ENCODE peak calls at places on chromosomes 12 and 14, in four cellular contexts. G is transverse colon, A is ovary, B is prostate gland. H is an unnamed sample. For H3K36me3, the result is how much of the 10 kb centered on the place peaks cover.

GRCh38 chr12:66594688-66595087 is 84.2 kb downstream of the GRIP1 start:
- DNase-seq in B (no peak), A (no peak), G (no peak), H (no peak)

GRCh38 chr14:36383674-36384421 is 63.4 kb upstream of the MBIP start:
- DNase-seq in B (peak), G (no peak), A (no peak), H (no peak)

GRCh38 chr14:104519721-104520120 is 59.8 kb upstream of the C14orf180 start:
- DNase-seq in G (no peak), A (no peak), B (no peak), H (no peak)

GRCh38 chr12:49921936-49922335 is 18.2 kb upstream of the FAIM2 start:
- DNase-seq in B (no peak), G (no peak), A (no peak), H (no peak)

GRCh38 chr12:121796855-121797751 is 3.6 kb upstream of the RHOF start:
- DNase-seq in G (peak), B (peak), A (peak), H (peak)

GRCh38 chr12:75850751-75851462 is 180.7 kb downstream of the PHLDA1 start:
- DNase-seq in B (no peak), G (peak), A (no peak), H (no peak)

GRCh38 chr12:120121343-120121742 is 4.8 kb upstream of the RAB35 start:
- DNase-seq in B (no peak), G (no peak), A (no peak), H (no peak)

GRCh38 chr14:94267352-94267751 is 25.7 kb downstream of the SERPINA10 start:
- DNase-seq in A (no peak), G (no peak), B (no peak), H (no peak)

GRCh38 chr14:96136361-96136760 is 68.3 kb upstream of the BDKRB2 start:
- DNase-seq in A (no peak), B (no peak), G (no peak), H (no peak)

GRCh38 chr12:50625029-50625875 is 120.5 kb downstream of the DIP2B start:
- DNase-seq in B (no peak), G (no peak), A (no peak), H (no peak)

GRCh38 chr14:84087986-84088531 is 1441.9 kb upstream of the FLRT2 start:
- DNase-seq in A (no peak), G (no peak), B (no peak), H (no peak)

GRCh38 chr12:57745485-57745881 is 644 bp downstream of the TSPAN31 start:
- DNase-seq in G (no peak), A (no peak), B (no peak), H (no peak)

GRCh38 chr12:119682635-119683340 is 14.9 kb downstream of the PRKAB1 start:
- DNase-seq in G (no peak), B (no peak), A (no peak), H (no peak)

GRCh38 chr12:132554857-132555630 is 55.3 kb downstream of the LRCOL1 start:
- DNase-seq in G (no peak), A (no peak), B (no peak), H (no peak)

GRCh38 chr14:72616811-72617210 is 277.1 kb downstream of the DPF3 start:
- DNase-seq in B (no peak), G (no peak), A (no peak), H (no peak)

GRCh38 chr12:25546318-25546717 is 6.8 kb downstream of the LMNTD1 start:
- DNase-seq in A (no peak), B (no peak), G (no peak), H (no peak)

GRCh38 chr12:8562310-8562709 is 21.6 kb upstream of the CLEC4E start:
- DNase-seq in A (no peak), B (no peak), G (no peak), H (peak)

GRCh38 chr14:81129242-81129641 is 91.5 kb downstream of the GTF2A1 start:
- DNase-seq in A (no peak), B (no peak), G (no peak), H (no peak)

GRCh38 chr12:49295087-49296001 is at the start of gene PRPH:
- DNase-seq in B (no peak), G (no peak), A (peak), H (peak)

GRCh38 chr12:105922670-105923102 is 216.1 kb downstream of the NUAK1 start:
- DNase-seq in A (no peak), G (no peak), B (no peak), H (no peak)

GRCh38 chr14:58572092-58572853 is 65.5 kb upstream of the DACT1 start:
- DNase-seq in A (no peak), B (no peak), G (no peak), H (no peak)

GRCh38 chr14:31275731-31276130 is 68.1 kb upstream of the HECTD1 start:
- DNase-seq in G (no peak), A (no peak), B (no peak), H (no peak)

GRCh38 chr12:117228239-117228638 is 38.0 kb upstream of the FBXO21 start:
- DNase-seq in B (no peak), G (no peak), A (no peak), H (no peak)

GRCh38 chr12:123655420-123655819 is 15.5 kb upstream of the TCTN2 start:
- DNase-seq in B (no peak), G (peak), A (no peak), H (no peak)

GRCh38 chr12:62957233-62957953 is 22.4 kb upstream of the PPM1H start:
- DNase-seq in B (no peak), G (no peak), A (no peak), H (no peak)

GRCh38 chr14:49621114-49621881 is 699 bp downstream of the MGAT2 start:
- DNase-seq in B (peak), G (peak), A (peak), H (peak)

GRCh38 chr12:89166525-89166934 is 185.8 kb downstream of the DUSP6 start:
- DNase-seq in B (no peak), A (no peak), G (no peak), H (no peak)

GRCh38 chr12:24191117-24191516 is 241.6 kb upstream of the SOX5 start:
- DNase-seq in A (no peak), G (no peak), B (no peak), H (no peak)

GRCh38 chr12:96025518-96025917 is 9.9 kb downstream of the LTA4H start:
- DNase-seq in A (no peak), G (no peak), B (no peak), H (no peak)

GRCh38 chr14:105058521-105059034 is 6.7 kb downstream of the GPR132 start:
- DNase-seq in G (no peak), A (no peak), B (no peak), H (no peak)

GRCh38 chr12:58757422-58757821 is 162.9 kb downstream of the LRIG3 start:
- DNase-seq in A (no peak), B (no peak), G (no peak), H (no peak)

GRCh38 chr12:106436183-106436582 is 78.6 kb downstream of the POLR3B start:
- DNase-seq in G (no peak), B (no peak), A (no peak), H (no peak)

GRCh38 chr14:106848330-106849121 is 1322.1 kb downstream of the TMEM121 start:
- DNase-seq in A (no peak), B (no peak), G (peak), H (no peak)

DNA sequence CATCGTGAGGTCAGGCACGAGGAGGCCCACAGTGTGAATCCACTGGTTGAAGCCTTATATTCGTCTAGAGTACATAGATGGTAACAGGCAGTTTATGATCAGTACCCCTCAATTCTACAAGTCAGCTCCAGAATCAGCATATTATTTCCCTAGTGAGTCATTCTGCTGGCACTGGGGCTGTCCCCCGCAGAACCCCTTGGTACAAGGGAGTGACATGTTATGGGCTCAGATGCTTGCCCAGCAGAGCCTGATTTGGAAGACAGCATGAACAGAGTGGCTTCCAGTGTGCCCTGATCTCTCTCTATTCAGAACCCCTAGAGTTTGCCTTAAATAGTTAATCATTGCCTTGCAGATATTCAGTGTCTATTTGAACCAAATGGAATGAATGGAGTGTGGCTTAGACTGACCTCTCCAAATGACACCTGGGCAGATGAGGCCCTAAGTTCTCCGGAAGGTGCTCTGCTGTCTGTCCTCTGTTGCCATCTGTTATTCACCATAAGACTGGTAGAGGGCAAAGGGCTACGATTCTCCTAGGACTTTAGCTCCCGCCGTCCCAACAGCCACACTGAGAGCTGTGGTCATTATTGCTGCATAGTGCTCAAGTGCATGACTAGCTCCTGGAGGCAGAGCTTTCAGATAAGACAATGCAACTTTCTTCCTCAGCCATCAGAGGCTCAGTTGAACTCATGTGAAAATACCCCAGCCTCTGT is 41.1 kb downstream of the CACNA2D4 start:
- DNase-seq in B (no peak), A (no peak), G (no peak), H (no peak)
- H3K27ac ChIP-seq in B (no peak), A (no peak), G (no peak), H (no peak)

DNA sequence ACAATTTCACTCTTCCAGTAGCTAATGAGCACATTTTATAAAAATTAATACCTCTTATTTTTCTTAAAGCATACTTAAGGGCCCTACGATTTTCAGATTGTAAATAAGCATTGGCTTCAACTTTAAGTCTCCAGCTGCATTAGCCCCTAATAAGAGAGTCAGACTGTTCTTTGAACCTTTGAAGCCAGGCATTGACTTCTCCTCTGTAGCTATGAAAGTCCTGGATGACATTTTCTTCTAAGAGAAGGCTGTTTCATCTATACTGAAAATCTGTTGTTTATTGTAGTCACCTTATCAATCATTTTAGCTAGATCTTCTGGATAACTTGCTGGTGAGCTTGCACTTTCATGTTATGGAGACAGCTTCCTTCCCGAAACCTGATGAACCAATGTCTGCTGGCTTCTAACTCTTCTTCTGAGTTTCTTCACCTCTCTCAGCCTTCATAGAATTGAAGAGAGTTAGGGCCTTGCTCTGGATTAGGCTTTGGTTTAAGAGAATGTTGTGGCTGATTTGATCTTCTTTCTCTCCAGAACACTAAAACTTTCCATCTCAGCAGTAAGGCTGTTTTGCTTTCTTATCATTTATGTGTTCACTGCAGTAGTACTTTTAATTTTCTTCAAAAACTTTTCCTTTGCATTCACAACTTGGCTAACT is 377.1 kb upstream of the RGS6 start:
- DNase-seq in G (no peak), B (no peak), A (no peak), H (no peak)
- H3K4me3 ChIP-seq in G (peak), B (no peak), A (no peak), H (no peak)

GRCh38 chr14:50758945-50759344 is 72.0 kb downstream of the NIN start:
- DNase-seq in B (no peak), A (no peak), G (no peak), H (no peak)

GRCh38 chr14:50763386-50764007 is 67.5 kb downstream of the NIN start:
- DNase-seq in A (peak), G (no peak), B (peak), H (no peak)

GRCh38 chr14:50759800-50760543 is 71.0 kb downstream of the NIN start:
- DNase-seq in B (no peak), A (no peak), G (no peak), H (no peak)

GRCh38 chr14:50762931-50763300 is 68.0 kb downstream of the NIN start:
- DNase-seq in B (no peak), A (no peak), G (no peak), H (no peak)

DNA sequence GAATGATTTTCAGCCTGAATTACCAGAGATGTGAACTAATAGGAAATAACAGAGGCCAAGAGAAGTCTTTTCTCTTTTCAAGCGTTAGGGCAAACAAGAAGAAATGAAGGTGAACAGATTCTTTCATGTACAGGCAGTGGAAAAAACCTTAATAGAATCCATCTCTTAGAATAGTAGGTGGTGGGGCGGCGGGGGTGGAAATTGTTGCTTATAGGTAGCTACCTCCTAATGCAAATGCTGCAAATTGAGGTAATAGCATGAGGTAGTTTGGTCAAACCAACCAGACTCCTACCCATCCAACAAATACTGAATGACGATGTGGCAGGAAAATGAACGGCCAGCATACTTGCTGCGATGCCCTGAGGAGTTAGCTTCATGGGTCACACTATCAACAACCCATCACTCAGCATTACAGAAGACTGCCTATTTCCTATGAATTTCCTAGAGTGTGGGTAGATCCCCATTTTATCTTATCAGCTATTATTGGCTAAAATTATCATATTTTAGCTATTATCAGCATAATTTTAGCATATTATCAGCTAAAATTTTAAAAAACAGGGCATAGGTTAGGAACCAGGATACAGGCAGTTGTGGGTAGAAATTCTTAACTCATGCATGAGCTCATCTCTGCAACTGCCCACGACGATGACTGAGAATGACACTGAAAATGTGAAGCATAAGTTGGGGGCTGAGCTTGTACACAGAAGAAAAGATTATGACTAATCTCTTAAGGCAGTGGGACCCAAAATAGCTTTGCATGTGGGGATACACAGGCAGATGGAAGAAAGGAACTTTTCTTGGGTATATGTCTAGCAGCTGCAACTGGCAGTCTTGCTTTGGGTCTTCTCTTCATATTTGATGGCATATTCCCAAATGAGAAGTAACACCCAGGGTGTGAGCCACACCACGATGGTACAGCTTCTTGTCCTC is 68.7 kb downstream of the NIN start:
- DNase-seq in B (no peak), A (no peak), G (no peak), H (no peak)
- H3K36me3 ChIP-seq in B (under half), A (under half), G (under half), H (under half)

GRCh38 chr14:54881761-54882401 is 20.7 kb downstream of the GCH1 start:
- DNase-seq in G (no peak), B (no peak), A (no peak), H (no peak)
- H3K27ac ChIP-seq in G (peak), B (peak), A (peak), H (peak)

GRCh38 chr12:69069479-69069878 is 136.5 kb upstream of the CPM start:
- DNase-seq in B (no peak), A (no peak), G (no peak), H (no peak)
- H3K4me3 ChIP-seq in B (no peak), A (no peak), G (no peak), H (no peak)

GRCh38 chr14:67831122-67831521 is 11.5 kb downstream of the RAD51B start:
- DNase-seq in B (no peak), G (no peak), A (no peak), H (no peak)
- H3K36me3 ChIP-seq in B (under half), G (under half), A (under half), H (under half)

H was measured in testis.